ENCODE peak calls at places on chromosome 18, in five cellular contexts. O, E, V, I and B are unnamed samples.

GRCh38 chr18:32093523-32093922 is 1.8 kb downstream of the RNF138 start:
- DNase-seq in O (no peak), E (peak), V (peak), I (no peak), B (peak)

GRCh38 chr18:25164837-25165791 is 186.9 kb downstream of the ZNF521 start:
- DNase-seq in O (no peak), E (peak), V (peak), I (peak), B (no peak)

GRCh38 chr18:54679318-54680149 is 88.5 kb downstream of the DYNAP start:
- DNase-seq in O (no peak), E (peak), V (peak), I (peak), B (no peak)

GRCh38 chr18:69758458-69758857 is 189.2 kb downstream of the CD226 start:
- DNase-seq in O (no peak), E (peak), V (peak), I (no peak), B (no peak)

GRCh38 chr18:58887613-58887963 is 22.9 kb downstream of the ZNF532 start:
- DNase-seq in O (no peak), E (peak), V (no peak), I (peak), B (peak)

GRCh38 chr18:70998490-70998889 is 709.6 kb downstream of the SOCS6 start:
- DNase-seq in O (no peak), E (no peak), V (no peak), I (no peak), B (no peak)

GRCh38 chr18:32772580-32773186 is at the start of gene KLHL14:
- DNase-seq in O (no peak), E (no peak), V (no peak), I (no peak), B (no peak)

GRCh38 chr18:42611134-42611533 is 504.4 kb downstream of the RIT2 start:
- DNase-seq in O (no peak), E (no peak), V (no peak), I (no peak), B (no peak)

GRCh38 chr18:69947361-69948106 is at the start of gene CD226:
- DNase-seq in O (no peak), E (no peak), V (no peak), I (no peak), B (peak)

GRCh38 chr18:58325521-58325908 is 281.5 kb downstream of the NEDD4L start:
- DNase-seq in O (no peak), E (peak), V (peak), I (no peak), B (no peak)

GRCh38 chr18:68449292-68449691 is 265.6 kb downstream of the TMX3 start:
- DNase-seq in O (no peak), E (no peak), V (peak), I (no peak), B (no peak)